ENCODE peak calls at places on chromosomes 7 and 10, in five cellular contexts. One of them, this sample, is unnamed.

GRCh38 chr10:44922021-44922420 is 10.9 kb downstream of the TMEM72 start:
- DNase-seq in heart right ventricle: no peak
- DNase-seq in IMR-90: no peak
- DNase-seq in mesenchymal stem cell: no peak
- DNase-seq in PC-3: no peak
- DNase-seq in this sample: no peak

GRCh38 chr7:7761340-7761973 is 43.0 kb upstream of the RPA3 start:
- DNase-seq in heart right ventricle: no peak
- DNase-seq in IMR-90: peak
- DNase-seq in mesenchymal stem cell: peak
- DNase-seq in PC-3: peak
- DNase-seq in this sample: peak

GRCh38 chr7:155412416-155413253 is 45.3 kb upstream of the EN2 start:
- DNase-seq in heart right ventricle: no peak
- DNase-seq in IMR-90: peak
- DNase-seq in mesenchymal stem cell: no peak
- DNase-seq in PC-3: peak
- DNase-seq in this sample: no peak

GRCh38 chr7:7112868-7113267 is 69.5 kb upstream of the C1GALT1 start:
- DNase-seq in heart right ventricle: no peak
- DNase-seq in IMR-90: no peak
- DNase-seq in mesenchymal stem cell: no peak
- DNase-seq in PC-3: no peak
- DNase-seq in this sample: no peak

GRCh38 chr7:150406311-150406564 is 27.1 kb downstream of the ZNF775 start:
- DNase-seq in heart right ventricle: no peak
- DNase-seq in IMR-90: no peak
- DNase-seq in mesenchymal stem cell: no peak
- DNase-seq in PC-3: no peak
- DNase-seq in this sample: no peak

GRCh38 chr7:70131807-70132565 is 533.7 kb downstream of the AUTS2 start:
- DNase-seq in heart right ventricle: no peak
- DNase-seq in IMR-90: no peak
- DNase-seq in mesenchymal stem cell: no peak
- DNase-seq in PC-3: no peak
- DNase-seq in this sample: peak

GRCh38 chr7:7969306-7970112 is 913 bp downstream of the GLCCI1 start:
- DNase-seq in heart right ventricle: peak
- DNase-seq in IMR-90: peak
- DNase-seq in mesenchymal stem cell: peak
- DNase-seq in PC-3: peak
- DNase-seq in this sample: peak

GRCh38 chr7:43522406-43523156 is 60.3 kb upstream of the STK17A start:
- DNase-seq in heart right ventricle: no peak
- DNase-seq in IMR-90: peak
- DNase-seq in mesenchymal stem cell: peak
- DNase-seq in PC-3: peak
- DNase-seq in this sample: peak

GRCh38 chr10:3972460-3973366 is 187.7 kb upstream of the KLF6 start:
- DNase-seq in heart right ventricle: no peak
- DNase-seq in IMR-90: no peak
- DNase-seq in mesenchymal stem cell: no peak
- DNase-seq in PC-3: no peak
- DNase-seq in this sample: no peak

GRCh38 chr7:91941450-91941849 is 788 bp downstream of the AKAP9 start:
- DNase-seq in heart right ventricle: peak
- DNase-seq in IMR-90: peak
- DNase-seq in mesenchymal stem cell: peak
- DNase-seq in PC-3: peak
- DNase-seq in this sample: peak

GRCh38 chr7:40698214-40698920 is 563.6 kb downstream of the SUGCT start:
- DNase-seq in heart right ventricle: no peak
- DNase-seq in IMR-90: peak
- DNase-seq in mesenchymal stem cell: no peak
- DNase-seq in PC-3: peak
- DNase-seq in this sample: peak

GRCh38 chr10:130022501-130023299 is 58.6 kb upstream of the EBF3 start:
- DNase-seq in heart right ventricle: no peak
- DNase-seq in IMR-90: peak
- DNase-seq in mesenchymal stem cell: peak
- DNase-seq in PC-3: peak
- DNase-seq in this sample: peak

GRCh38 chr7:125423444-125424155 is 494.0 kb upstream of the POT1 start:
- DNase-seq in heart right ventricle: no peak
- DNase-seq in IMR-90: no peak
- DNase-seq in mesenchymal stem cell: peak
- DNase-seq in PC-3: peak
- DNase-seq in this sample: peak

GRCh38 chr10:16644146-16644545 is 122.5 kb upstream of the C1QL3 start:
- DNase-seq in heart right ventricle: no peak
- DNase-seq in IMR-90: peak
- DNase-seq in mesenchymal stem cell: peak
- DNase-seq in PC-3: peak
- DNase-seq in this sample: peak

GRCh38 chr7:93178213-93178612 is 30.0 kb upstream of the SAMD9L start:
- DNase-seq in heart right ventricle: no peak
- DNase-seq in IMR-90: peak
- DNase-seq in mesenchymal stem cell: peak
- DNase-seq in PC-3: peak
- DNase-seq in this sample: no peak

GRCh38 chr7:5694221-5694754 is 87.2 kb downstream of the RNF216 start:
- DNase-seq in heart right ventricle: no peak
- DNase-seq in IMR-90: peak
- DNase-seq in mesenchymal stem cell: peak
- DNase-seq in PC-3: peak
- DNase-seq in this sample: peak

GRCh38 chr7:47669178-47669878 is 87.4 kb upstream of the TNS3 start:
- DNase-seq in heart right ventricle: peak
- DNase-seq in IMR-90: peak
- DNase-seq in mesenchymal stem cell: peak
- DNase-seq in PC-3: peak
- DNase-seq in this sample: peak

GRCh38 chr10:2992401-2993198 is 74.7 kb upstream of the PFKP start:
- DNase-seq in heart right ventricle: no peak
- DNase-seq in IMR-90: no peak
- DNase-seq in mesenchymal stem cell: no peak
- DNase-seq in PC-3: no peak
- DNase-seq in this sample: peak

GRCh38 chr7:23971031-23971430 is 261.0 kb downstream of the STK31 start:
- DNase-seq in heart right ventricle: no peak
- DNase-seq in IMR-90: no peak
- DNase-seq in mesenchymal stem cell: no peak
- DNase-seq in PC-3: peak
- DNase-seq in this sample: peak

GRCh38 chr7:38374507-38374906 is 101.1 kb upstream of the TARP start:
- DNase-seq in heart right ventricle: no peak
- DNase-seq in IMR-90: peak
- DNase-seq in mesenchymal stem cell: peak
- DNase-seq in PC-3: peak
- DNase-seq in this sample: no peak

GRCh38 chr7:42319631-42320030 is 82.6 kb upstream of the GLI3 start:
- DNase-seq in heart right ventricle: no peak
- DNase-seq in IMR-90: no peak
- DNase-seq in mesenchymal stem cell: no peak
- DNase-seq in PC-3: peak
- DNase-seq in this sample: no peak

GRCh38 chr10:63267414-63268138 is 134.4 kb downstream of the NRBF2 start:
- DNase-seq in heart right ventricle: no peak
- DNase-seq in IMR-90: peak
- DNase-seq in mesenchymal stem cell: peak
- DNase-seq in PC-3: peak
- DNase-seq in this sample: peak

GRCh38 chr10:91194497-91195179 is 25.8 kb upstream of the PCGF5 start:
- DNase-seq in heart right ventricle: no peak
- DNase-seq in IMR-90: peak
- DNase-seq in mesenchymal stem cell: peak
- DNase-seq in PC-3: no peak
- DNase-seq in this sample: peak

GRCh38 chr7:132607656-132608055 is 31.4 kb upstream of the PLXNA4 start:
- DNase-seq in heart right ventricle: no peak
- DNase-seq in IMR-90: no peak
- DNase-seq in mesenchymal stem cell: no peak
- DNase-seq in PC-3: no peak
- DNase-seq in this sample: no peak

GRCh38 chr7:142587578-142588191 is 161.6 kb upstream of the PRSS1 start:
- DNase-seq in heart right ventricle: no peak
- DNase-seq in IMR-90: peak
- DNase-seq in mesenchymal stem cell: peak
- DNase-seq in PC-3: peak
- DNase-seq in this sample: peak

GRCh38 chr7:104980969-104981670 is 32.9 kb upstream of the KMT2E start:
- DNase-seq in heart right ventricle: no peak
- DNase-seq in IMR-90: peak
- DNase-seq in mesenchymal stem cell: peak
- DNase-seq in PC-3: peak
- DNase-seq in this sample: no peak

GRCh38 chr7:11858026-11858425 is 26.0 kb upstream of the THSD7A start:
- DNase-seq in heart right ventricle: no peak
- DNase-seq in IMR-90: no peak
- DNase-seq in mesenchymal stem cell: no peak
- DNase-seq in PC-3: no peak
- DNase-seq in this sample: no peak

GRCh38 chr7:73572767-73573186 is 5.6 kb downstream of the TBL2 start:
- DNase-seq in heart right ventricle: no peak
- DNase-seq in IMR-90: no peak
- DNase-seq in mesenchymal stem cell: no peak
- DNase-seq in PC-3: no peak
- DNase-seq in this sample: no peak

GRCh38 chr7:127831312-127832212 is 179.6 kb downstream of the SND1 start:
- DNase-seq in heart right ventricle: no peak
- DNase-seq in IMR-90: no peak
- DNase-seq in mesenchymal stem cell: no peak
- DNase-seq in PC-3: no peak
- DNase-seq in this sample: no peak

GRCh38 chr7:66669088-66669487 is 40.4 kb downstream of the KCTD7 start:
- DNase-seq in heart right ventricle: peak
- DNase-seq in IMR-90: no peak
- DNase-seq in mesenchymal stem cell: no peak
- DNase-seq in PC-3: no peak
- DNase-seq in this sample: no peak

GRCh38 chr7:67854236-67854635 is 857.6 kb downstream of the TYW1 start:
- DNase-seq in heart right ventricle: no peak
- DNase-seq in IMR-90: no peak
- DNase-seq in mesenchymal stem cell: no peak
- DNase-seq in PC-3: no peak
- DNase-seq in this sample: no peak

GRCh38 chr10:282294-283139 is 147.3 kb downstream of the ZMYND11 start:
- DNase-seq in heart right ventricle: no peak
- DNase-seq in IMR-90: peak
- DNase-seq in mesenchymal stem cell: peak
- DNase-seq in PC-3: peak
- DNase-seq in this sample: peak

GRCh38 chr10:46250481-46250880 is 36.3 kb upstream of the ANTXRL start:
- DNase-seq in heart right ventricle: no peak
- DNase-seq in IMR-90: no peak
- DNase-seq in mesenchymal stem cell: no peak
- DNase-seq in PC-3: no peak
- DNase-seq in this sample: no peak

GRCh38 chr7:12138421-12138820 is 72.7 kb upstream of the TMEM106B start:
- DNase-seq in heart right ventricle: no peak
- DNase-seq in IMR-90: no peak
- DNase-seq in mesenchymal stem cell: no peak
- DNase-seq in PC-3: no peak
- DNase-seq in this sample: peak

GRCh38 chr7:20102970-20103369 is 114.2 kb downstream of the MACC1 start:
- DNase-seq in heart right ventricle: no peak
- DNase-seq in IMR-90: no peak
- DNase-seq in mesenchymal stem cell: no peak
- DNase-seq in PC-3: no peak
- DNase-seq in this sample: no peak

GRCh38 chr7:20107582-20107981 is 109.6 kb downstream of the MACC1 start:
- DNase-seq in heart right ventricle: no peak
- DNase-seq in IMR-90: no peak
- DNase-seq in mesenchymal stem cell: no peak
- DNase-seq in PC-3: peak
- DNase-seq in this sample: no peak

GRCh38 chr7:20104696-20105095 is 112.5 kb downstream of the MACC1 start:
- DNase-seq in heart right ventricle: no peak
- DNase-seq in IMR-90: no peak
- DNase-seq in mesenchymal stem cell: no peak
- DNase-seq in PC-3: no peak
- DNase-seq in this sample: no peak
- H3K27ac ChIP-seq in heart right ventricle: no peak
- H3K27ac ChIP-seq in IMR-90: no peak
- H3K27ac ChIP-seq in mesenchymal stem cell: no peak
- H3K27ac ChIP-seq in PC-3: no peak
- H3K27ac ChIP-seq in this sample: no peak

GRCh38 chr7:134885967-134886352 is 100.3 kb upstream of the AGBL3 start:
- DNase-seq in heart right ventricle: no peak
- DNase-seq in IMR-90: peak
- DNase-seq in mesenchymal stem cell: peak
- DNase-seq in PC-3: peak
- DNase-seq in this sample: peak
- H3K27ac ChIP-seq in heart right ventricle: peak
- H3K27ac ChIP-seq in IMR-90: peak
- H3K27ac ChIP-seq in mesenchymal stem cell: peak
- H3K27ac ChIP-seq in PC-3: peak
- H3K27ac ChIP-seq in this sample: peak

DNA sequence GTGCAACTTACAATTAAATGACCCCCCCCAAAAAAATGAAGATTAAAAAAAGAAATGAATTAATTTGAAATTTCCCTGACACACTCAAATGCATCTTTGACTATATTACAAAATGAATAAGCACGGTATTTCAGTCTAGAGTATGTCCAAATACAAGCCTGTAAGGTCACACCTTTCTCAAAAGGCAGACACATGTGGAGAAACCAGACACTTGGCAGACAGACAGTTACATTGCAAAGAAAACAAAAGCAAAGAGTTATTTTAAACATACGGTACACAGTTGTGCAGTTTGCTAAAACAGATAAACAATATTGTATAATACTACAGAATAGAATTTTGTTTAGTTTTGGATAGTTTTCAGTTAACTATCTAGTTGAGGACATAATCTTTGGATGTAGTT is 153.0 kb downstream of the ATE1 start:
- DNase-seq in heart right ventricle: no peak
- DNase-seq in IMR-90: peak
- DNase-seq in mesenchymal stem cell: peak
- DNase-seq in PC-3: no peak
- DNase-seq in this sample: no peak
- H3K27ac ChIP-seq in heart right ventricle: no peak
- H3K27ac ChIP-seq in IMR-90: no peak
- H3K27ac ChIP-seq in mesenchymal stem cell: no peak
- H3K27ac ChIP-seq in PC-3: no peak
- H3K27ac ChIP-seq in this sample: no peak

GRCh38 chr7:121941836-121942235 is 68.9 kb downstream of the PTPRZ1 start:
- DNase-seq in heart right ventricle: no peak
- DNase-seq in IMR-90: no peak
- DNase-seq in mesenchymal stem cell: no peak
- DNase-seq in PC-3: no peak
- DNase-seq in this sample: no peak
- H3K27ac ChIP-seq in heart right ventricle: no peak
- H3K27ac ChIP-seq in IMR-90: no peak
- H3K27ac ChIP-seq in mesenchymal stem cell: no peak
- H3K27ac ChIP-seq in PC-3: no peak
- H3K27ac ChIP-seq in this sample: no peak